ENCODE peak calls at places on chromosomes 3 and 15, in seven cellular contexts. V is bronchial epithelial cell, Z is Peyer's patch, F is PC-3, M is upper lobe of left lung, X is heart left ventricle, O is mucosa of descending colon. G is an unnamed sample.
A peak's percentile ranks its signal among the peaks of the same experiment; 100 is the strongest.

GRCh38 chr3:196517919-196518318 is 2.8 kb upstream of the SMCO1 start:
- DNase-seq in Z (no peak), V (peak; percentile 93), M (no peak), F (peak; percentile 7), X (no peak), O (no peak), G (no peak)

GRCh38 chr15:66945286-66945685 is 120.1 kb upstream of the SMAD3 start:
- DNase-seq in Z (no peak), M (no peak), V (no peak), O (no peak), X (no peak), F (no peak), G (no peak)

GRCh38 chr15:63672369-63672768 is 75.2 kb downstream of the FBXL22 start:
- DNase-seq in M (no peak), O (no peak), X (no peak), Z (no peak), V (no peak), F (no peak), G (no peak)

GRCh38 chr3:196969001-196969659 is 497 bp upstream of the PIGZ start:
- DNase-seq in F (peak; percentile 19), V (no peak), M (peak; percentile 90), Z (peak; percentile 65), O (no peak), X (no peak), G (peak; percentile 47)

GRCh38 chr15:79102595-79102994 is 12.0 kb upstream of the RASGRF1 start:
- DNase-seq in F (no peak), V (no peak), Z (no peak), M (no peak), O (no peak), X (no peak), G (no peak)

GRCh38 chr15:27479232-27480140 is 508.5 kb downstream of the GABRG3 start:
- DNase-seq in O (no peak), X (no peak), Z (no peak), M (peak; percentile 13), F (no peak), V (peak; percentile 96), G (no peak)

GRCh38 chr3:53219897-53220483 is 35.8 kb downstream of the TKT start:
- DNase-seq in O (peak; percentile 92), V (peak; percentile 72), Z (peak; percentile 91), X (peak; percentile 89), F (peak; percentile 94), M (no peak), G (peak; percentile 71)

GRCh38 chr3:56467108-56467507 is 1.2 kb downstream of the ERC2 start:
- DNase-seq in V (peak; percentile 86), O (peak; percentile 80), X (no peak), F (peak; percentile 87), M (no peak), Z (peak; percentile 50), G (peak; percentile 23)

GRCh38 chr15:77516076-77516475 is 95.4 kb downstream of the HMG20A start:
- DNase-seq in V (no peak), F (peak; percentile 77), X (no peak), Z (no peak), O (no peak), M (no peak), G (peak; percentile 77)

GRCh38 chr3:165443664-165444063 is 247.5 kb upstream of the SLITRK3 start:
- DNase-seq in X (no peak), V (no peak), Z (no peak), O (no peak), F (no peak), M (no peak), G (no peak)

GRCh38 chr15:77126516-77126915 is 55.6 kb upstream of the TSPAN3 start:
- DNase-seq in X (no peak), M (no peak), V (no peak), Z (no peak), F (no peak), O (no peak), G (no peak)

GRCh38 chr3:115165266-115165665 is 18.2 kb upstream of the ZBTB20 start:
- DNase-seq in O (no peak), V (no peak), F (no peak), X (no peak), M (no peak), Z (no peak), G (no peak)

GRCh38 chr15:47551079-47551478 is 166.2 kb upstream of the SEMA6D start:
- DNase-seq in V (peak; percentile 9), O (peak; percentile 18), Z (no peak), X (no peak), F (peak; percentile 20), M (no peak), G (no peak)

GRCh38 chr3:99981138-99981537 is 133.2 kb downstream of the FILIP1L start:
- DNase-seq in Z (no peak), X (no peak), O (no peak), M (no peak), F (no peak), V (no peak), G (no peak)

GRCh38 chr3:109224333-109224732 is 87.8 kb downstream of the C3orf85 start:
- DNase-seq in V (no peak), F (peak; percentile 52), Z (peak; percentile 85), M (peak; percentile 37), X (no peak), O (peak; percentile 84), G (peak; percentile 66)

GRCh38 chr15:98647774-98648653 is at the start of gene IGF1R:
- DNase-seq in O (peak; percentile 87), F (peak; percentile 93), Z (peak; percentile 93), X (peak; percentile 94), V (peak; percentile 65), M (peak; percentile 98), G (peak; percentile 90)

DNA sequence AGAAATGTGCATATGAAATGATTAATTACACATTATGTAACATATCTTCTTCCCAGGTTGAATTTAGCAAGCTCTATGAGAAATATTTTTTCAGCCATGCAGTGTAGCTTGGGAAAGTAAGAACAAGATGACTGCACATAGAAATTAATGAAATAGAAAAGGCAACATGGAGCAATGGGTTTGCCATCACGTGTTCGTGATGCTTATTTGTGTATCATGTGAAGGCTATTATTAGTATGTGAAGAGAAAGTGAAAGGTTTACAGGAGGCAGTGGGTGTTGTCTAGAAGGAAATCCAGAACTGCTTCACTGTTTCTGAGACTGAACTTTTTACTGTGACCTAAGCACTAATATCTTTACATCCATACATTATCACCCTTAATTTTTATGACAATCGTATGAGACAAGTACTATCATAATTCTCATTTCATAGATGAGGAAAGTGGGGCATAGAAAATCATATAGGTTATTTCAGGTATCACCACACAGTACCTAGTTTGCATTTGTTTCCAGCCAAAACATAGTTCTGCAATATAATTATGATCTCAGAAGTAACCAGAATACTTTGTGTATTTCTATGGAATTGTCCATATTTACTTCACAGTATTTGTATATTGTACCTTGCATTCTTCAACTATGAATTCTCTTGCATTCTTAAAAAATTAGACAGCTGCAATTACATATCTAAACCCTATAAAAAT is 14.9 kb downstream of the SERPINI1 start:
- DNase-seq in M (no peak), F (no peak), X (no peak), V (no peak), Z (no peak), O (no peak), G (no peak)
- H3K4me3 ChIP-seq in M (no peak overlapping the region), F (no peak overlapping the region), X (no peak overlapping the region), V (no peak overlapping the region), Z (no peak overlapping the region), O (no peak overlapping the region), G (no peak overlapping the region)

DNA sequence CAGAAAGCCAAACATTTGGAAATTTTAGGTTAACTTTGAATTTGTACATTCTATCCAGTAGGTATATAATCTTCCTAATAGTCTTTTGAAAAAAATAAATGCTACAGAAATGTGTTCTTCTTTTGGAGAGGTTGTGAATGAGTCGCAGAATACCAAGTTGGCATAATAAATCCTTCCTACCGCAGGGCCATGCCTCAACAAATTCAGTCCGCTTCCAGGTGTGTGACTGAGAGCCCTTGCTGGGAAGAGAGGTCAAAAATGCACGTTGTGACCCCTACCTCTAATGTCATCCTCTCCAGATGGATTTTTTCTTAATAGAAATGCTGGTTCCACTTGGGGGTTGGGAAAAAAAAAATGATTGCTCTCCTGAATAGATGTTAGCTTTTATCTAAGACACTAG is 34.1 kb downstream of the RLBP1 start:
- DNase-seq in M (no peak), X (no peak), Z (no peak), O (no peak), F (no peak), V (peak; percentile 30), G (no peak)
- H3K36me3 ChIP-seq in M (peaks cover 13% of the 10 kb centered on the region), X (peaks cover 95% of the 10 kb centered on the region), Z (no peaks in the 10 kb centered on the region), O (no peaks in the 10 kb centered on the region), F (no peaks in the 10 kb centered on the region), V (peaks cover 8% of the 10 kb centered on the region), G (peaks cover 32% of the 10 kb centered on the region)

GRCh38 chr3:81043009-81043408 is 718.4 kb downstream of the GBE1 start:
- DNase-seq in O (no peak), M (no peak), X (no peak), Z (no peak), F (no peak), V (no peak), G (no peak)
- H3K4me3 ChIP-seq in O (no peak overlapping the region), M (no peak overlapping the region), X (no peak overlapping the region), Z (no peak overlapping the region), F (no peak overlapping the region), V (no peak overlapping the region), G (no peak overlapping the region)

GRCh38 chr15:90497374-90497773 is 32.3 kb upstream of the CRTC3 start:
- DNase-seq in V (no peak), M (no peak), Z (no peak), X (no peak), O (no peak), F (no peak), G (no peak)
- H3K36me3 ChIP-seq in V (peaks cover 18% of the 10 kb centered on the region), M (peaks cover 51% of the 10 kb centered on the region), Z (no peaks in the 10 kb centered on the region), X (peaks cover 100% of the 10 kb centered on the region), O (no peaks in the 10 kb centered on the region), F (peaks cover 58% of the 10 kb centered on the region), G (peaks cover 69% of the 10 kb centered on the region)

GRCh38 chr3:48897401-48898376 is 993 bp downstream of the SLC25A20 start:
- DNase-seq in X (no peak), V (peak; percentile 1), F (peak; percentile 32), Z (peak; percentile 57), O (peak; percentile 32), M (no peak), G (no peak)

GRCh38 chr3:48898383-48899234 is at the start of gene SLC25A20:
- DNase-seq in F (peak; percentile 94), Z (peak; percentile 97), M (peak; percentile 98), V (peak; percentile 74), X (peak; percentile 97), O (peak; percentile 97), G (peak; percentile 90)

GRCh38 chr3:48896991-48897390 is 1.7 kb downstream of the SLC25A20 start:
- DNase-seq in F (no peak), X (no peak), O (no peak), Z (no peak), V (no peak), M (no peak), G (no peak)

DNA sequence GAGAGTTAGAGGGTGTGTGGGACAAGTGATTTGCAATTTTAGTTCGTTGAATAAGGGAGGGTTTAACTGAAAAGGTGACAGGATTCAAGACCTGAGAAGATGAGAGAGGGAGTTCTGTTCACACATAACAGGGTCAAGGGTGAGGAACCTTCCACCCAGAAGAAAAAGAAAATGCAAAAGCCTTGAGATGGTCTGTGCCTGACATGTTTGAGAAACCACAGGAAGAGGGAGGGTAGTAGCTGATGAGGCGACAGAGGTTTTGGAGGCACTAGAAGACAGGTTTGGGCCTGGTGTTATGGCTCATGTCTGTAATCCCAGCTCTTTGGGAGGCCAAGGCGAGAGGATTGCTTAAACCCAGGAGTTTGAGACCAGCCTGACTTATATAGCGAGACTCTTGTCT is 616 bp upstream of the SLC25A20 start:
- DNase-seq in O (no peak), F (no peak), X (no peak), V (peak; percentile 42), Z (no peak), M (no peak), G (no peak)
- H3K4me3 ChIP-seq in O (no peak overlapping the region), F (peak overlapping the region; percentile 74), X (peak overlapping the region; percentile 75), V (no peak overlapping the region), Z (peak overlapping the region; percentile 92), M (peak overlapping the region; percentile 80), G (peak overlapping the region; percentile 67)

G was measured in MG63.